ENCODE peak calls at places on chromosomes 16 and 17, in seven cellular contexts. V is GM23248, O is PC-9, G is fibroblast of lung, Q is neural progenitor cell, H is stomach, X is Peyer's patch. Z is an unnamed sample. For H3K9me3, the result is how much of the 10 kb centered on the place peaks cover.

GRCh38 chr16:89556750-89557149 is 3.7 kb upstream of the RPL13 start:
- DNase-seq in X (no peak), G (peak), O (no peak), V (no peak), H (no peak), Q (no peak), Z (no peak)

GRCh38 chr16:66265556-66266133 is 100.8 kb upstream of the CDH5 start:
- DNase-seq in H (no peak), V (no peak), Q (no peak), X (peak), O (no peak), G (no peak), Z (no peak)

GRCh38 chr16:19666451-19666850 is 51.6 kb downstream of the KNOP1 start:
- DNase-seq in G (no peak), O (no peak), H (no peak), Q (no peak), X (no peak), V (no peak), Z (no peak)

GRCh38 chr17:7252176-7253043 is at the start of gene ELP5:
- DNase-seq in Q (peak), V (peak), H (peak), X (peak), O (peak), G (peak), Z (peak)

GRCh38 chr17:70080541-70081347 is 5.7 kb downstream of the KCNJ16 start:
- DNase-seq in G (peak), O (no peak), V (peak), X (no peak), H (no peak), Q (no peak), Z (no peak)

GRCh38 chr17:6818938-6819337 is 12.6 kb downstream of the TEKT1 start:
- DNase-seq in Q (no peak), O (no peak), G (no peak), H (no peak), V (no peak), X (no peak), Z (no peak)

GRCh38 chr17:77792626-77793025 is 165.9 kb upstream of the TNRC6C start:
- DNase-seq in X (no peak), V (no peak), G (no peak), H (no peak), O (no peak), Q (no peak), Z (no peak)

GRCh38 chr16:70770968-70771552 is 29.9 kb downstream of the VAC14 start:
- DNase-seq in G (peak), H (peak), O (peak), Q (peak), V (peak), X (peak), Z (peak)

GRCh38 chr16:974606-975312 is 4.0 kb upstream of the LMF1 start:
- DNase-seq in O (peak), Q (no peak), X (no peak), V (no peak), H (no peak), G (no peak), Z (no peak)

GRCh38 chr17:63423251-63423950 is 22.7 kb downstream of the CYB561 start:
- DNase-seq in O (no peak), X (peak), Q (no peak), V (no peak), G (no peak), H (no peak), Z (no peak)

DNA sequence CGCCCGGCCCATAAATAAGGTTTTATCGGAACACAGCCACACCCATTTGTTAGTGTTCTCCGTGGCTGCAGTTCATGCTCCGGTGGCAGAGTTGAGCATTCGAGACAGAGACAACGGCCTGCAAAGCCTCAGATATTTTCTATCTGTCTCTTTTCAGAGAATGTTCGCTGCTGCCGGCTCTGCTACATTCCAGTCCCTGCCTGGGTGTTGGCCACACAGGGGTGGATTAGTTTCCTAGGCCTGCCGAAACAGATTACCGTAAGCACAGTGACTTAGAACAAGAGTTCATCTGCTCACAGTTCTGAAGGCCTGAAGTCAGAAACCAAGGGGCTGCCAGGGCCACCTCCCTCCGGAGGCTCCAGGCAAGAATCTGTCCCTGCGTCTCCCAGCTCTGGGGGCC is 19.1 kb upstream of the GSG1L start:
- DNase-seq in V (peak), X (no peak), O (peak), H (no peak), G (no peak), Q (peak), Z (no peak)
- H3K9me3 ChIP-seq in V (under half), X (under half), O (under half), H (under half), G (under half), Q (under half), Z (under half)

GRCh38 chr17:21823130-21823529 is 130.8 kb downstream of the KCNJ18 start:
- DNase-seq in V (no peak), X (no peak), H (no peak), G (no peak), Q (no peak), O (no peak), Z (no peak)
- H3K9me3 ChIP-seq in V (under half), X (under half), H (under half), G (under half), Q (half or more), O (under half), Z (under half)

DNA sequence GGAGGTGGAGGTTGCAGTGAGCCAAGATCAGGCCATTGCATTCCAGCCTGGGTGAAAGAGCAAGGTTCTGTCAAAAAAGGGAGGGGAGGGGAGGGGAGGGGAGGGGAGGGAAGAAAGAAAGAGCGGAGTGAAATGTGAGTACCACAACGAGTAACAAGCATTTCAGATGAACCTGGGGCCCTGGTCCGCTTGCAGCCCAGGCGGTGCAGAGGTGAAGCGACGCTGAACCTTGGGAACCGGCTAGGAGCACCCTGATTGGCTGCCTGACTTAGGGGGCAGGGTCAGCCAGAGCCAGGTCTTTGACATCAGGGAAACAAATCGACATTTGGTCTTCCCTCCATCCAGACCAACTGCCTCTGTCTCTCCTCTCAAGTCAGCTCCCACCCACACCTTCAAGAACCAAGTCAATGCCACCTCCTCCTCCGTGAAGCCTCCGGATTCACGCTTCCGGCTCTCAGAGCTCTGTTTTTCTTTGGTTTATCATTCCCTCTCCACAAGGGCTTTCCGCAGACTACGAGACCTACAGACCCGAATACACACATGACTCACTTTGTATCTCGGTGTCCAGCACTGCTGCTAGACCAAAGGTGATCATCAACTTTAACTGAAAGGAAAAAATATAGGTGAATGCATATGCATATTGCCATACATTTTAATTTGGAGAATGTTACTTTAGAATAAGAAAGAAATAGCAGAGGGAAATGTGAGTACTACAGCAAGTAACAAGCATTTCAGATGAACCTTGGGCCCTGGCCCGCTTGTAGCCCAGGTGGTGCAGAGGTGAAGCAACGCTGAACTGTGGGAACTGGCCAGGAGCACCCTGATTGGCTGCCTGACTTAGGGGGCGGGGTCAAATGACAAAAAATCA is 19.3 kb downstream of the OR1F1 start:
- DNase-seq in V (no peak), X (peak), O (no peak), Q (no peak), H (no peak), G (no peak), Z (no peak)
- H3K9me3 ChIP-seq in V (under half), X (under half), O (under half), Q (under half), H (under half), G (under half), Z (under half)

GRCh38 chr16:72126429-72126765 is 32.8 kb downstream of the DHX38 start:
- DNase-seq in Q (no peak), G (no peak), H (no peak), X (no peak), V (no peak), O (no peak), Z (no peak)

GRCh38 chr16:72125635-72126428 is 32.2 kb downstream of the DHX38 start:
- DNase-seq in Q (no peak), X (no peak), H (no peak), O (no peak), V (no peak), G (no peak), Z (no peak)

GRCh38 chr16:72128701-72129100 is 35.1 kb downstream of the DHX38 start:
- DNase-seq in Q (no peak), H (no peak), G (no peak), O (no peak), X (no peak), V (no peak), Z (no peak)

GRCh38 chr16:72131036-72131435 is 37.4 kb downstream of the DHX38 start:
- DNase-seq in H (no peak), V (no peak), O (no peak), Q (no peak), G (peak), X (no peak), Z (no peak)

GRCh38 chr16:72129976-72130656 is 36.5 kb downstream of the DHX38 start:
- DNase-seq in X (no peak), H (no peak), V (no peak), G (no peak), O (no peak), Q (no peak), Z (no peak)
- H3K9me3 ChIP-seq in X (under half), H (under half), V (under half), G (under half), O (under half), Q (under half), Z (under half)

Z was measured in pancreas.